ENCODE peak calls at places on chromosomes 13 and 19, in nine cellular contexts. One of them, this sample, is unnamed.

GRCh38 chr19:45403781-45404556 is 900 bp downstream of the PPP1R13L start:
- DNase-seq in AG08396: no peak
- DNase-seq in left cardiac atrium: peak
- DNase-seq in Peyer's patch: peak
- DNase-seq in SJSA1: no peak
- DNase-seq in HT-29: peak
- DNase-seq in GOT3: no peak
- DNase-seq in SK-N-DZ: peak
- DNase-seq in ACHN: peak
- DNase-seq in this sample: peak

GRCh38 chr19:40424637-40425449 is 949 bp downstream of the SERTAD1 start:
- DNase-seq in AG08396: no peak
- DNase-seq in left cardiac atrium: no peak
- DNase-seq in Peyer's patch: no peak
- DNase-seq in SJSA1: peak
- DNase-seq in HT-29: peak
- DNase-seq in GOT3: no peak
- DNase-seq in SK-N-DZ: no peak
- DNase-seq in ACHN: peak
- DNase-seq in this sample: no peak

GRCh38 chr19:4795400-4795799 is 3.9 kb downstream of the FEM1A start:
- DNase-seq in AG08396: peak
- DNase-seq in left cardiac atrium: no peak
- DNase-seq in Peyer's patch: no peak
- DNase-seq in SJSA1: no peak
- DNase-seq in HT-29: no peak
- DNase-seq in GOT3: no peak
- DNase-seq in SK-N-DZ: no peak
- DNase-seq in ACHN: no peak
- DNase-seq in this sample: no peak

GRCh38 chr19:53041366-53041765 is 3.2 kb upstream of the ERVV-2 start:
- DNase-seq in AG08396: no peak
- DNase-seq in left cardiac atrium: no peak
- DNase-seq in Peyer's patch: no peak
- DNase-seq in SJSA1: no peak
- DNase-seq in HT-29: no peak
- DNase-seq in GOT3: no peak
- DNase-seq in SK-N-DZ: no peak
- DNase-seq in ACHN: no peak
- DNase-seq in this sample: no peak

GRCh38 chr13:40653558-40654318 is 12.7 kb downstream of the FOXO1 start:
- DNase-seq in AG08396: no peak
- DNase-seq in left cardiac atrium: no peak
- DNase-seq in Peyer's patch: no peak
- DNase-seq in SJSA1: peak
- DNase-seq in HT-29: no peak
- DNase-seq in GOT3: no peak
- DNase-seq in SK-N-DZ: no peak
- DNase-seq in ACHN: no peak
- DNase-seq in this sample: peak

GRCh38 chr19:12783849-12784393 is 7.4 kb upstream of the JUNB start:
- DNase-seq in AG08396: no peak
- DNase-seq in left cardiac atrium: peak
- DNase-seq in Peyer's patch: no peak
- DNase-seq in SJSA1: no peak
- DNase-seq in HT-29: peak
- DNase-seq in GOT3: no peak
- DNase-seq in SK-N-DZ: no peak
- DNase-seq in ACHN: no peak
- DNase-seq in this sample: no peak

GRCh38 chr19:41848666-41849065 is 3.8 kb downstream of the DMRTC2 start:
- DNase-seq in AG08396: no peak
- DNase-seq in left cardiac atrium: no peak
- DNase-seq in Peyer's patch: no peak
- DNase-seq in SJSA1: no peak
- DNase-seq in HT-29: no peak
- DNase-seq in GOT3: no peak
- DNase-seq in SK-N-DZ: no peak
- DNase-seq in ACHN: no peak
- DNase-seq in this sample: no peak

GRCh38 chr19:29800086-29800825 is 11.5 kb upstream of the CCNE1 start:
- DNase-seq in AG08396: no peak
- DNase-seq in left cardiac atrium: no peak
- DNase-seq in Peyer's patch: no peak
- DNase-seq in SJSA1: no peak
- DNase-seq in HT-29: no peak
- DNase-seq in GOT3: no peak
- DNase-seq in SK-N-DZ: no peak
- DNase-seq in ACHN: no peak
- DNase-seq in this sample: no peak

GRCh38 chr13:107534548-107534947 is 680.8 kb downstream of the LIG4 start:
- DNase-seq in AG08396: peak
- DNase-seq in left cardiac atrium: no peak
- DNase-seq in Peyer's patch: no peak
- DNase-seq in SJSA1: no peak
- DNase-seq in HT-29: no peak
- DNase-seq in GOT3: no peak
- DNase-seq in SK-N-DZ: no peak
- DNase-seq in ACHN: peak
- DNase-seq in this sample: no peak

GRCh38 chr13:88887045-88887662 is 1216.0 kb downstream of the SLITRK5 start:
- DNase-seq in AG08396: no peak
- DNase-seq in left cardiac atrium: no peak
- DNase-seq in Peyer's patch: no peak
- DNase-seq in SJSA1: no peak
- DNase-seq in HT-29: no peak
- DNase-seq in GOT3: no peak
- DNase-seq in SK-N-DZ: peak
- DNase-seq in ACHN: no peak
- DNase-seq in this sample: no peak

GRCh38 chr13:51125495-51126226 is 14.6 kb upstream of the C13orf42 start:
- DNase-seq in AG08396: peak
- DNase-seq in left cardiac atrium: peak
- DNase-seq in Peyer's patch: peak
- DNase-seq in SJSA1: no peak
- DNase-seq in HT-29: peak
- DNase-seq in GOT3: no peak
- DNase-seq in SK-N-DZ: peak
- DNase-seq in ACHN: peak
- DNase-seq in this sample: peak

GRCh38 chr13:84810781-84811180 is 928.5 kb upstream of the SLITRK1 start:
- DNase-seq in AG08396: no peak
- DNase-seq in left cardiac atrium: no peak
- DNase-seq in Peyer's patch: no peak
- DNase-seq in SJSA1: no peak
- DNase-seq in HT-29: no peak
- DNase-seq in GOT3: no peak
- DNase-seq in SK-N-DZ: no peak
- DNase-seq in ACHN: no peak
- DNase-seq in this sample: no peak

GRCh38 chr13:32829269-32829668 is 187.0 kb upstream of the KL start:
- DNase-seq in AG08396: no peak
- DNase-seq in left cardiac atrium: no peak
- DNase-seq in Peyer's patch: no peak
- DNase-seq in SJSA1: no peak
- DNase-seq in HT-29: no peak
- DNase-seq in GOT3: no peak
- DNase-seq in SK-N-DZ: no peak
- DNase-seq in ACHN: peak
- DNase-seq in this sample: no peak

GRCh38 chr19:10800488-10800887 is 35.5 kb downstream of the TMED1 start:
- DNase-seq in AG08396: no peak
- DNase-seq in left cardiac atrium: peak
- DNase-seq in Peyer's patch: no peak
- DNase-seq in SJSA1: no peak
- DNase-seq in HT-29: no peak
- DNase-seq in GOT3: no peak
- DNase-seq in SK-N-DZ: no peak
- DNase-seq in ACHN: no peak
- DNase-seq in this sample: no peak

GRCh38 chr13:50412046-50412617 is 396.9 kb downstream of the KCNRG start:
- DNase-seq in AG08396: no peak
- DNase-seq in left cardiac atrium: no peak
- DNase-seq in Peyer's patch: no peak
- DNase-seq in SJSA1: peak
- DNase-seq in HT-29: no peak
- DNase-seq in GOT3: no peak
- DNase-seq in SK-N-DZ: no peak
- DNase-seq in ACHN: no peak
- DNase-seq in this sample: no peak